ENCODE peak calls at places on chromosome 21, in nine cellular contexts. J is cardiac muscle cell; S is DMS 273 treated with DMSO at 0.1 percent for 48 hours; Q is activated T-cell treated with anti-CD3 and anti-CD28 coated beads, Interleukin-2, amount 50 U/mL, for 24 hours; U is heart left ventricle; O is effector memory CD8-positive, alpha-beta T cell; M is cerebellum; K is upper lobe of right lung; E is astrocyte. C is an unnamed sample.

GRCh38 chr21:29753216-29753615 is 186.6 kb downstream of the GRIK1 start:
- DNase-seq in U (no peak), J (no peak), S (no peak), Q (no peak), O (no peak), K (no peak), M (no peak), E (no peak), C (no peak)

GRCh38 chr21:36027352-36027751 is 33.0 kb downstream of the SETD4 start:
- DNase-seq in M (no peak), U (no peak), E (peak; percentile 18), Q (no peak), K (no peak), S (no peak), O (no peak), J (peak; percentile 29), C (no peak)

GRCh38 chr21:35027558-35028450 is 21.3 kb downstream of the RUNX1 start:
- DNase-seq in J (no peak), K (no peak), O (no peak), M (no peak), Q (no peak), U (no peak), S (no peak), E (no peak), C (no peak)

GRCh38 chr21:15423676-15424445 is 305.9 kb upstream of the USP25 start:
- DNase-seq in M (no peak), E (no peak), K (no peak), S (no peak), U (no peak), Q (no peak), O (no peak), J (no peak), C (no peak)

GRCh38 chr21:35573472-35574389 is 486.6 kb downstream of the SETD4 start:
- DNase-seq in O (no peak), S (no peak), E (peak; percentile 60), Q (no peak), J (peak; percentile 66), K (no peak), M (no peak), U (no peak), C (no peak)

GRCh38 chr21:33403128-33403785 is at the start of gene IFNGR2:
- DNase-seq in M (peak; percentile 39), E (no peak), K (peak; percentile 85), J (peak; percentile 56), O (no peak), S (no peak), U (peak; percentile 59), Q (peak; percentile 71), C (peak; percentile 43)

GRCh38 chr21:45258476-45258875 is 29.2 kb downstream of the POFUT2 start:
- DNase-seq in E (no peak), J (no peak), K (peak; percentile 52), O (no peak), Q (peak; percentile 13), U (no peak), S (no peak), M (no peak), C (no peak)

GRCh38 chr21:41950941-41951408 is 2.8 kb downstream of the C2CD2 start:
- DNase-seq in U (no peak), Q (no peak), M (no peak), S (no peak), E (no peak), K (no peak), J (no peak), O (no peak), C (no peak)

GRCh38 chr21:15604424-15604823 is 125.4 kb upstream of the USP25 start:
- DNase-seq in S (no peak), O (no peak), K (no peak), E (peak; percentile 63), M (no peak), J (peak; percentile 82), Q (no peak), U (no peak), C (no peak)

GRCh38 chr21:28135646-28136045 is 857.0 kb downstream of the LTN1 start:
- DNase-seq in Q (no peak), M (no peak), U (no peak), E (no peak), J (no peak), S (no peak), O (no peak), K (no peak), C (no peak)

GRCh38 chr21:45844181-45844580 is 137.4 kb upstream of the COL6A1 start:
- DNase-seq in J (no peak), O (no peak), Q (peak; percentile 20), S (no peak), U (no peak), M (no peak), K (no peak), E (no peak), C (no peak)

GRCh38 chr21:34022557-34023335 is 50.6 kb upstream of the MRPS6 start:
- DNase-seq in Q (peak; percentile 59), O (peak; percentile 9), M (no peak), J (no peak), E (no peak), S (no peak), U (no peak), K (no peak), C (no peak)

GRCh38 chr21:29360799-29361765 is 62.4 kb downstream of the BACH1 start:
- DNase-seq in K (no peak), S (no peak), J (no peak), U (no peak), Q (no peak), E (no peak), M (peak; percentile 36), O (no peak), C (no peak)

GRCh38 chr21:37276377-37276776 is 9.2 kb upstream of the VPS26C start:
- DNase-seq in S (no peak), U (no peak), K (no peak), J (no peak), E (no peak), Q (no peak), O (no peak), M (no peak), C (no peak)

GRCh38 chr21:33036430-33037162 is 10.9 kb downstream of the OLIG2 start:
- DNase-seq in Q (no peak), O (no peak), E (peak; percentile 63), J (peak; percentile 67), S (no peak), M (no peak), U (no peak), K (no peak), C (no peak)

GRCh38 chr21:17495680-17496079 is 17.2 kb upstream of the CXADR start:
- DNase-seq in U (no peak), O (no peak), Q (no peak), S (no peak), J (peak; percentile 15), M (peak; percentile 67), E (peak; percentile 92), K (no peak), C (no peak)

GRCh38 chr21:16082038-16082816 is 352.4 kb downstream of the USP25 start:
- DNase-seq in U (no peak), Q (no peak), E (no peak), K (no peak), O (no peak), M (no peak), S (no peak), J (peak; percentile 49), C (no peak)

GRCh38 chr21:31331231-31331630 is 12.8 kb downstream of the TIAM1 start:
- DNase-seq in J (no peak), Q (no peak), M (no peak), U (no peak), S (no peak), K (no peak), E (no peak), O (no peak), C (no peak)

GRCh38 chr21:32747396-32747795 is 19.6 kb upstream of the SYNJ1 start:
- DNase-seq in K (no peak), U (no peak), E (no peak), O (no peak), J (no peak), M (no peak), S (no peak), Q (no peak), C (no peak)

GRCh38 chr21:27564684-27565280 is 597.9 kb upstream of the ADAMTS5 start:
- DNase-seq in U (peak; percentile 30), K (no peak), E (peak; percentile 20), J (peak; percentile 71), M (peak; percentile 50), O (no peak), Q (no peak), S (no peak), C (peak; percentile 17)

GRCh38 chr21:33801424-33802405 is 113.9 kb downstream of the ATP5PO start:
- DNase-seq in M (no peak), E (peak; percentile 51), S (peak; percentile 75), K (no peak), U (no peak), O (no peak), Q (no peak), J (no peak), C (no peak)

GRCh38 chr21:31893841-31894240 is 21.0 kb downstream of the HUNK start:
- DNase-seq in O (no peak), Q (no peak), K (no peak), U (no peak), E (no peak), M (no peak), J (no peak), S (no peak), C (no peak)

GRCh38 chr21:31752352-31752751 is 20.4 kb upstream of the SCAF4 start:
- DNase-seq in J (no peak), M (no peak), O (no peak), Q (no peak), K (no peak), E (no peak), U (no peak), S (no peak), C (no peak)

GRCh38 chr21:33266050-33266783 is at the start of gene IL10RB:
- DNase-seq in S (peak; percentile 16), E (peak; percentile 25), M (peak; percentile 27), U (peak; percentile 82), K (peak; percentile 91), J (peak; percentile 62), Q (peak; percentile 84), O (peak; percentile 57), C (peak; percentile 71)

GRCh38 chr21:19547951-19548635 is 1144.5 kb upstream of the TMPRSS15 start:
- DNase-seq in U (no peak), M (no peak), Q (no peak), E (no peak), K (no peak), S (no peak), O (no peak), J (no peak), C (no peak)

GRCh38 chr21:36040389-36040788 is 19.9 kb downstream of the SETD4 start:
- DNase-seq in J (no peak), E (no peak), M (no peak), Q (no peak), S (no peak), O (no peak), K (no peak), U (no peak), C (no peak)

GRCh38 chr21:40386301-40386911 is 460.6 kb downstream of the DSCAM start:
- DNase-seq in E (peak; percentile 4), M (peak; percentile 2), Q (peak; percentile 33), K (peak; percentile 81), J (peak; percentile 2), U (peak; percentile 33), S (no peak), O (no peak), C (peak; percentile 31)

GRCh38 chr21:35366348-35367085 is 317.4 kb upstream of the RUNX1 start:
- DNase-seq in K (no peak), U (peak; percentile 37), O (no peak), J (peak; percentile 96), Q (no peak), E (peak; percentile 66), M (no peak), S (no peak), C (peak; percentile 66)

GRCh38 chr21:41659791-41660560 is 106.9 kb downstream of the RIPK4 start:
- DNase-seq in K (no peak), S (no peak), M (no peak), J (peak; percentile 56), Q (no peak), O (no peak), U (no peak), E (no peak), C (no peak)

GRCh38 chr21:26965567-26966359 is 1.1 kb downstream of the ADAMTS5 start:
- DNase-seq in Q (no peak), U (peak; percentile 40), O (no peak), E (no peak), J (peak; percentile 41), M (peak; percentile 83), K (peak; percentile 67), S (no peak), C (peak; percentile 39)

GRCh38 chr21:36255650-36256047 is 64.3 kb upstream of the MORC3 start:
- DNase-seq in O (no peak), Q (no peak), S (no peak), K (no peak), J (no peak), M (no peak), E (no peak), U (no peak), C (no peak)

C was measured in heart right ventricle.